ENCODE peak calls at places on chromosome 22, in ten cellular contexts. F is fibroblast of lung, D is AG09309, N is Caco-2, G is cardiac fibroblast, J is astrocyte of the spinal cord, S is endodermal cell, L is NB4, Z is psoas muscle, E is cardiac muscle cell. A is an unnamed sample.
A peak's percentile ranks its signal among the peaks of the same experiment; 100 is the strongest.

GRCh38 chr22:25736378-25737011 is 5.5 kb upstream of the MYO18B start:
- DNase-seq in F (no peak), D (no peak), N (no peak), G (no peak), J (no peak), S (peak; percentile 21), L (peak; percentile 44), Z (no peak), E (no peak), A (no peak)

GRCh38 chr22:43745783-43746356 is 66.2 kb downstream of the EFCAB6 start:
- DNase-seq in F (no peak), D (no peak), N (no peak), G (no peak), J (no peak), S (no peak), L (no peak), Z (no peak), E (no peak), A (no peak)

GRCh38 chr22:36783743-36784142 is 7.8 kb upstream of the IFT27 start:
- DNase-seq in F (no peak), D (no peak), N (no peak), G (no peak), J (no peak), S (no peak), L (no peak), Z (no peak), E (no peak), A (no peak)

GRCh38 chr22:43988116-43988817 is 33.0 kb downstream of the SAMM50 start:
- DNase-seq in F (no peak), D (no peak), N (no peak), G (no peak), J (no peak), S (no peak), L (no peak), Z (no peak), E (no peak), A (no peak)

GRCh38 chr22:45006101-45006872 is 3.5 kb downstream of the PHF21B start:
- DNase-seq in F (no peak), D (no peak), N (no peak), G (no peak), J (no peak), S (no peak), L (no peak), Z (no peak), E (peak; percentile 59), A (peak; percentile 18)

GRCh38 chr22:46007848-46008261 is 30.9 kb upstream of the WNT7B start:
- DNase-seq in F (peak; percentile 98), D (peak; percentile 81), N (no peak), G (peak; percentile 97), J (peak; percentile 92), S (no peak), L (no peak), Z (peak; percentile 84), E (no peak), A (peak; percentile 96)

GRCh38 chr22:40273319-40273718 is 73.0 kb upstream of the ADSL start:
- DNase-seq in F (no peak), D (no peak), N (no peak), G (no peak), J (no peak), S (no peak), L (no peak), Z (no peak), E (no peak), A (no peak)

GRCh38 chr22:17844150-17844549 is 69.9 kb upstream of the BID start:
- DNase-seq in F (no peak), D (no peak), N (no peak), G (no peak), J (no peak), S (no peak), L (no peak), Z (no peak), E (no peak), A (no peak)

GRCh38 chr22:50544746-50545253 is 899 bp upstream of the KLHDC7B start:
- DNase-seq in F (no peak), D (no peak), N (no peak), G (no peak), J (no peak), S (no peak), L (peak; percentile 42), Z (no peak), E (no peak), A (no peak)

GRCh38 chr22:50545522-50546325 is at the start of gene KLHDC7B:
- DNase-seq in F (no peak), D (no peak), N (peak; percentile 56), G (peak; percentile 17), J (no peak), S (no peak), L (peak; percentile 60), Z (no peak), E (no peak), A (no peak)

GRCh38 chr22:44181912-44182590 is 1.3 kb downstream of the PARVG start:
- DNase-seq in F (no peak), D (no peak), N (no peak), G (no peak), J (no peak), S (no peak), L (peak; percentile 33), Z (no peak), E (no peak), A (no peak)

GRCh38 chr22:32877196-32877595 is 75.7 kb downstream of the TIMP3 start:
- DNase-seq in F (no peak), D (no peak), N (no peak), G (no peak), J (no peak), S (no peak), L (no peak), Z (no peak), E (no peak), A (no peak)

GRCh38 chr22:33350961-33351360 is 292.8 kb upstream of the SYN3 start:
- DNase-seq in F (no peak), D (no peak), N (no peak), G (no peak), J (no peak), S (no peak), L (no peak), Z (no peak), E (no peak), A (no peak)

GRCh38 chr22:49992921-49993648 is 19.5 kb downstream of the IL17REL start:
- DNase-seq in F (peak; percentile 23), D (peak; percentile 7), N (peak; percentile 57), G (peak; percentile 66), J (peak; percentile 23), S (peak; percentile 87), L (peak; percentile 61), Z (peak; percentile 63), E (peak; percentile 78), A (peak; percentile 74)

GRCh38 chr22:39174498-39175120 is 22.1 kb upstream of the CBX7 start:
- DNase-seq in F (peak; percentile 83), D (no peak), N (peak; percentile 87), G (peak; percentile 99), J (peak; percentile 91), S (peak; percentile 100), L (peak; percentile 62), Z (peak; percentile 79), E (peak; percentile 79), A (peak; percentile 89)

GRCh38 chr22:17878970-17879369 is 104.7 kb upstream of the BID start:
- DNase-seq in F (peak; percentile 57), D (no peak), N (no peak), G (no peak), J (peak; percentile 35), S (no peak), L (no peak), Z (no peak), E (no peak), A (peak; percentile 39)

GRCh38 chr22:46055176-46055850 is 78.4 kb upstream of the WNT7B start:
- DNase-seq in F (peak; percentile 67), D (no peak), N (no peak), G (no peak), J (peak; percentile 18), S (peak; percentile 28), L (no peak), Z (peak; percentile 50), E (no peak), A (no peak)

GRCh38 chr22:45065726-45066125 is 55.9 kb upstream of the PHF21B start:
- DNase-seq in F (no peak), D (no peak), N (no peak), G (no peak), J (no peak), S (no peak), L (peak; percentile 65), Z (no peak), E (no peak), A (no peak)

DNA sequence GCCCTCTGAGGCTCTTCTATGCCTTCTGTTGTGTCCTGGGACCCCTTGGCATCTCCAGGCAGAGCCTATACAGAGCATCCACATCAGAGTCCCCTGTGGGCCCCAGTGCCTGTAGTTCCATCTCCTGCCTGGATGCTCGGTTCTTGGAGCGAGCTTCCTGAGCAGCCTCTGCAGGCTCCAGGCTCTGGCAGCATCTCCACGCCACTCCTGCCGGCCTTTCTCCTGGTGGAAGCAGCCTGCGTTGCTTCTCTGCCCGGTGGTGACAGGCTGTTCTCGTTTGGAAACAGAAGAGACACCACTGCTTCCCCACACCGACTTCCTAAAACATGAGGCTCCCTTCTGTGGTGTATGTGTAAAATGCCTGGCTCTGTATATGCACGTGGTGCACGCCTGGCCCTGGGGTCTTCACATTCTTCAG is 52.8 kb downstream of the BCR start:
- DNase-seq in F (peak; percentile 41), D (no peak), N (no peak), G (peak; percentile 66), J (no peak), S (peak; percentile 78), L (no peak), Z (no peak), E (no peak), A (peak; percentile 48)
- H3K4me3 ChIP-seq in F (no peak overlapping the region), D (no peak overlapping the region), N (no peak overlapping the region), G (no peak overlapping the region), J (no peak overlapping the region), S (no peak overlapping the region), L (no peak overlapping the region), Z (no peak overlapping the region), E (no peak overlapping the region), A (no peak overlapping the region)

DNA sequence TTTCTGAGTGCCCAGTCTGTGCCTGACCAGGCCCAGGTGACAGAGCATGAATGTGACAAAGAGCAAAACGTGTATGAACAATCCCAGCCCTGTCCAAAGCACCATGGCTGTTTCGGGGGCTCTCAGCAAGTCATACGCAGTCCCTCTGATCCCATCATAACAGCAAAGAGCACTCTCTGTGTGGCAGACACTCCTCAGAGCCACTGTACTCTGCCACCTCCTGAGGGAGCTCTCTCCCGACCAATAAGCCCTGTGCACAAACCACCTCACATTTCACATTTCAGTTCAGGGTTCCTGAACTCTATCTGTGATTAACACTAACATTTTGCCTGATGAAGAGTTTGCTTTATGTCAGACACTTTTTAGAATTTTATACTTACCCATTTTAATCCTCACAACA is 6.6 kb downstream of the DGCR2 start:
- DNase-seq in F (no peak), D (no peak), N (no peak), G (no peak), J (no peak), S (no peak), L (peak; percentile 26), Z (no peak), E (peak; percentile 25), A (peak; percentile 24)
- TF ChIP-seq CTCF in F (no peak), D (no peak), N (no peak), G (peak; percentile 19), J (peak; percentile 49), S (peak; percentile 29), L (no peak), Z (no peak), E (no peak), A (no peak)

GRCh38 chr22:47153854-47154542 is 391.5 kb downstream of the TBC1D22A start:
- DNase-seq in F (peak; percentile 3), D (no peak), N (no peak), G (peak; percentile 2), J (no peak), S (no peak), L (peak; percentile 24), Z (no peak), E (no peak), A (no peak)
- H3K4me3 ChIP-seq in F (no peak overlapping the region), D (no peak overlapping the region), N (no peak overlapping the region), G (no peak overlapping the region), J (no peak overlapping the region), S (no peak overlapping the region), L (no peak overlapping the region), Z (peak overlapping the region; percentile 21), E (no peak overlapping the region), A (no peak overlapping the region)

GRCh38 chr22:21672107-21672629 is 6.4 kb downstream of the PPIL2 start:
- DNase-seq in F (no peak), D (no peak), N (no peak), G (no peak), J (no peak), S (peak; percentile 30), L (no peak), Z (no peak), E (no peak), A (no peak)
- TF ChIP-seq CTCF in F (no peak), D (no peak), N (no peak), G (no peak), J (no peak), S (peak; percentile 41), L (no peak), Z (no peak), E (no peak), A (no peak)

A was measured in foreskin fibroblast.